ENCODE peak calls at places on chromosomes 6 and 20, in eight cellular contexts. One of them, this sample, is unnamed.

GRCh38 chr6:20661721-20662120 is 127.5 kb downstream of the CDKAL1 start:
- DNase-seq in AG04450: no peak
- DNase-seq in GM12878: no peak
- DNase-seq in aorta: no peak
- DNase-seq in lower lobe of right lung: no peak
- DNase-seq in fibroblast of mammary gland: peak
- DNase-seq in IMR-90: peak
- DNase-seq in cardiac fibroblast: peak
- DNase-seq in this sample: peak

GRCh38 chr6:3227363-3228045 is at the start of gene TUBB2B:
- DNase-seq in cardiac fibroblast: peak
- DNase-seq in lower lobe of right lung: no peak
- DNase-seq in aorta: peak
- DNase-seq in fibroblast of mammary gland: no peak
- DNase-seq in IMR-90: peak
- DNase-seq in AG04450: no peak
- DNase-seq in GM12878: no peak
- DNase-seq in this sample: no peak

GRCh38 chr6:151690768-151691562 is 116.5 kb upstream of the ESR1 start:
- DNase-seq in aorta: no peak
- DNase-seq in fibroblast of mammary gland: peak
- DNase-seq in lower lobe of right lung: no peak
- DNase-seq in AG04450: no peak
- DNase-seq in cardiac fibroblast: peak
- DNase-seq in IMR-90: no peak
- DNase-seq in GM12878: peak
- DNase-seq in this sample: peak

GRCh38 chr20:36543187-36544133 is 2.1 kb downstream of the MYL9 start:
- DNase-seq in fibroblast of mammary gland: peak
- DNase-seq in AG04450: no peak
- DNase-seq in cardiac fibroblast: peak
- DNase-seq in IMR-90: peak
- DNase-seq in lower lobe of right lung: no peak
- DNase-seq in GM12878: no peak
- DNase-seq in aorta: peak
- DNase-seq in this sample: no peak

GRCh38 chr6:38503032-38503784 is 136.5 kb downstream of the BTBD9 start:
- DNase-seq in IMR-90: no peak
- DNase-seq in AG04450: no peak
- DNase-seq in aorta: no peak
- DNase-seq in GM12878: no peak
- DNase-seq in lower lobe of right lung: no peak
- DNase-seq in cardiac fibroblast: no peak
- DNase-seq in fibroblast of mammary gland: no peak
- DNase-seq in this sample: no peak

GRCh38 chr6:4446982-4447381 is 311.6 kb upstream of the ECI2 start:
- DNase-seq in lower lobe of right lung: no peak
- DNase-seq in IMR-90: peak
- DNase-seq in GM12878: no peak
- DNase-seq in AG04450: peak
- DNase-seq in cardiac fibroblast: peak
- DNase-seq in fibroblast of mammary gland: peak
- DNase-seq in aorta: no peak
- DNase-seq in this sample: no peak

GRCh38 chr20:33868042-33868441 is 56.9 kb downstream of the CHMP4B start:
- DNase-seq in aorta: no peak
- DNase-seq in AG04450: no peak
- DNase-seq in fibroblast of mammary gland: no peak
- DNase-seq in IMR-90: no peak
- DNase-seq in cardiac fibroblast: no peak
- DNase-seq in lower lobe of right lung: no peak
- DNase-seq in GM12878: no peak
- DNase-seq in this sample: no peak

GRCh38 chr6:35273822-35274559 is 14.5 kb downstream of the ZNF76 start:
- DNase-seq in IMR-90: peak
- DNase-seq in GM12878: no peak
- DNase-seq in AG04450: no peak
- DNase-seq in aorta: no peak
- DNase-seq in cardiac fibroblast: no peak
- DNase-seq in lower lobe of right lung: no peak
- DNase-seq in fibroblast of mammary gland: peak
- DNase-seq in this sample: no peak

GRCh38 chr6:129607581-129608186 is 102.3 kb downstream of the ARHGAP18 start:
- DNase-seq in IMR-90: peak
- DNase-seq in fibroblast of mammary gland: peak
- DNase-seq in lower lobe of right lung: no peak
- DNase-seq in AG04450: no peak
- DNase-seq in cardiac fibroblast: peak
- DNase-seq in aorta: no peak
- DNase-seq in GM12878: no peak
- DNase-seq in this sample: no peak

GRCh38 chr6:34333858-34334257 is 58.6 kb downstream of the NUDT3 start:
- DNase-seq in aorta: no peak
- DNase-seq in cardiac fibroblast: no peak
- DNase-seq in fibroblast of mammary gland: no peak
- DNase-seq in lower lobe of right lung: no peak
- DNase-seq in IMR-90: no peak
- DNase-seq in GM12878: no peak
- DNase-seq in AG04450: no peak
- DNase-seq in this sample: no peak

GRCh38 chr6:138593100-138593877 is 94.0 kb upstream of the NHSL1 start:
- DNase-seq in GM12878: peak
- DNase-seq in aorta: no peak
- DNase-seq in AG04450: peak
- DNase-seq in lower lobe of right lung: no peak
- DNase-seq in cardiac fibroblast: peak
- DNase-seq in fibroblast of mammary gland: peak
- DNase-seq in IMR-90: peak
- DNase-seq in this sample: peak

GRCh38 chr6:129730477-129731165 is 20.6 kb upstream of the ARHGAP18 start:
- DNase-seq in GM12878: no peak
- DNase-seq in aorta: no peak
- DNase-seq in lower lobe of right lung: no peak
- DNase-seq in IMR-90: no peak
- DNase-seq in fibroblast of mammary gland: peak
- DNase-seq in cardiac fibroblast: peak
- DNase-seq in AG04450: no peak
- DNase-seq in this sample: no peak

GRCh38 chr6:142323377-142323776 is 21.6 kb downstream of the ADGRG6 start:
- DNase-seq in aorta: no peak
- DNase-seq in GM12878: no peak
- DNase-seq in lower lobe of right lung: no peak
- DNase-seq in fibroblast of mammary gland: no peak
- DNase-seq in cardiac fibroblast: no peak
- DNase-seq in IMR-90: no peak
- DNase-seq in AG04450: no peak
- DNase-seq in this sample: no peak

GRCh38 chr6:154383273-154383672 is 26.7 kb upstream of the IPCEF1 start:
- DNase-seq in cardiac fibroblast: no peak
- DNase-seq in fibroblast of mammary gland: no peak
- DNase-seq in aorta: no peak
- DNase-seq in AG04450: no peak
- DNase-seq in IMR-90: no peak
- DNase-seq in GM12878: no peak
- DNase-seq in lower lobe of right lung: no peak
- DNase-seq in this sample: no peak

GRCh38 chr20:3157817-3158216 is 1.8 kb downstream of the FASTKD5 start:
- DNase-seq in GM12878: no peak
- DNase-seq in aorta: peak
- DNase-seq in cardiac fibroblast: no peak
- DNase-seq in IMR-90: no peak
- DNase-seq in AG04450: no peak
- DNase-seq in lower lobe of right lung: no peak
- DNase-seq in fibroblast of mammary gland: no peak
- DNase-seq in this sample: no peak
- H3K4me3 ChIP-seq in GM12878: peak
- H3K4me3 ChIP-seq in aorta: no peak
- H3K4me3 ChIP-seq in cardiac fibroblast: peak
- H3K4me3 ChIP-seq in IMR-90: no peak
- H3K4me3 ChIP-seq in AG04450: no peak
- H3K4me3 ChIP-seq in lower lobe of right lung: peak
- H3K4me3 ChIP-seq in fibroblast of mammary gland: peak
- H3K4me3 ChIP-seq in this sample: no peak

GRCh38 chr6:137490506-137490905 is 3.7 kb downstream of the OLIG3 start:
- DNase-seq in lower lobe of right lung: no peak
- DNase-seq in aorta: no peak
- DNase-seq in AG04450: no peak
- DNase-seq in cardiac fibroblast: no peak
- DNase-seq in IMR-90: no peak
- DNase-seq in fibroblast of mammary gland: no peak
- DNase-seq in GM12878: no peak
- DNase-seq in this sample: no peak

GRCh38 chr6:137488736-137489409 is 5.3 kb downstream of the OLIG3 start:
- DNase-seq in aorta: no peak
- DNase-seq in cardiac fibroblast: no peak
- DNase-seq in fibroblast of mammary gland: no peak
- DNase-seq in GM12878: no peak
- DNase-seq in IMR-90: no peak
- DNase-seq in lower lobe of right lung: peak
- DNase-seq in AG04450: no peak
- DNase-seq in this sample: no peak

GRCh38 chr6:137487947-137488735 is 6.1 kb downstream of the OLIG3 start:
- DNase-seq in cardiac fibroblast: no peak
- DNase-seq in GM12878: no peak
- DNase-seq in lower lobe of right lung: no peak
- DNase-seq in aorta: no peak
- DNase-seq in IMR-90: no peak
- DNase-seq in AG04450: no peak
- DNase-seq in fibroblast of mammary gland: no peak
- DNase-seq in this sample: no peak

GRCh38 chr6:137490961-137491360 is 3.2 kb downstream of the OLIG3 start:
- DNase-seq in GM12878: no peak
- DNase-seq in lower lobe of right lung: no peak
- DNase-seq in fibroblast of mammary gland: no peak
- DNase-seq in IMR-90: no peak
- DNase-seq in AG04450: no peak
- DNase-seq in aorta: no peak
- DNase-seq in cardiac fibroblast: no peak
- DNase-seq in this sample: no peak

DNA sequence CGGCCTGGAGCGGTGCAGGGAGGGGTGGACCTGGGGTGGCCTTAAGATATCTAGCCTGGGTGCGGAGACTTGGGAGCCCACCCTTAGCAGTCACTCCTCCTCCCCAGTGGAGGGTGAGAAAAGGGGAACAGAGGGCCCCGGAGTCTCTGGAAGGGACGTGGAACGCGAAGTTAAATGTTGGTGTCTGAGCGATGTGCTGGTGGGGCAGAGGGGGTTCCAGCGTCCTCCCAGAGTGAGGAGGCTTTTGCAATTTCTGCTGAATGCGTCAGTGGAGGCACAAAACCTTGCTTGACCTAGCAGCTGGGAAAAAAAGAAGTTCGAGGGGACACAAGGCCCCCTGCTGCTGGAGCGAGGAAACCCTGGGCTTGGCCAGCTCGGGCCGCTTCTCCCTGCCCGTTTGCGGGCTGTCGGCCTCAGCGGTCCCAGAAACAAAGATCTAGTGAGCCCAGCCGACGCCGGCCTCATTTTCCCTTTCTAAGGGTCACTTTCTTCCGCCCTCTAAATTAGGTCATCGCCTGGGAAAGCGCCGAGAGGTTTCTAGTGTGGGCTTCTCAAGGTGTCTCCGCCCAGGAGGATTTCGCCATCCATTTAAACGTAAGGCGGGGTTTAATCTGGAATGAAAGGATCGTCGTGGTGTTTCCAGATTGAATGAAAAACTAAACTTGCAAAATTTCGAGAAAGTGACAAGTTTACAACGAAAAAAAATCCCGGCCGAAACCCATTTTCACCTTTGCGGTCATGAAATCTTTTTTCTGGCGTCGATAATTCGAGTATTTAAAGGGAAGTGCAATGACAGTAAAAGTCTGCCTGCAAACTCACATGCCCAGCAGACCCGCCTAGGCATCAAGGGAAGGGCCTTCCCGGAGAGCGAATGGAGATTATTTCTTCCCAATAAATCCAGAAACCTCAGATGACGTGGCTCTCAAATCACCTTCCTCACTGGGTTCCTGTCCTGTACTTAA is 4.5 kb downstream of the OLIG3 start:
- DNase-seq in GM12878: no peak
- DNase-seq in IMR-90: no peak
- DNase-seq in lower lobe of right lung: peak
- DNase-seq in AG04450: no peak
- DNase-seq in cardiac fibroblast: no peak
- DNase-seq in fibroblast of mammary gland: no peak
- DNase-seq in aorta: no peak
- DNase-seq in this sample: no peak
- H3K4me3 ChIP-seq in GM12878: no peak
- H3K4me3 ChIP-seq in IMR-90: no peak
- H3K4me3 ChIP-seq in lower lobe of right lung: peak
- H3K4me3 ChIP-seq in AG04450: no peak
- H3K4me3 ChIP-seq in cardiac fibroblast: no peak
- H3K4me3 ChIP-seq in fibroblast of mammary gland: no peak
- H3K4me3 ChIP-seq in aorta: no peak
- H3K4me3 ChIP-seq in this sample: no peak

DNA sequence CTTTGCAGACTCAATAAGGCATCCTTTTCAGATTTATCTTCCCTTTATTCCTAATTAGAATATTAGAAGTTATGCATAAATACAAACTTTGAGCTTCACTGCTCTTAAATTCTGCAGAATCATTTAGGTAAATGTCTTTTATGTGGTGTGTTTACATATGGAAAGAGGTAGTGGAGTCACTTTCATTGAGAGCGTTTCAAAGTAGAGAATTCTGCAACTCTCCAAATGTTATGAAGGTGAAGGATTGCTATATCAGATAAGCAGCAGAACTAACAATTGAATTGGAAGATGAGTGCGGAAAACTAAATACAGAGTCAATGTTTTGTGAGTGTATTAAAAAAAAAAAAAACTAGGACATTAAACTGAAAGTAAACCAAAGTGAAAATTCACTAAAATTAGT is 19.3 kb upstream of the CCN2 start:
- DNase-seq in GM12878: no peak
- DNase-seq in IMR-90: no peak
- DNase-seq in lower lobe of right lung: no peak
- DNase-seq in cardiac fibroblast: no peak
- DNase-seq in aorta: no peak
- DNase-seq in AG04450: no peak
- DNase-seq in fibroblast of mammary gland: no peak
- DNase-seq in this sample: no peak
- H3K4me3 ChIP-seq in GM12878: no peak
- H3K4me3 ChIP-seq in IMR-90: no peak
- H3K4me3 ChIP-seq in lower lobe of right lung: no peak
- H3K4me3 ChIP-seq in cardiac fibroblast: no peak
- H3K4me3 ChIP-seq in aorta: no peak
- H3K4me3 ChIP-seq in AG04450: no peak
- H3K4me3 ChIP-seq in fibroblast of mammary gland: no peak
- H3K4me3 ChIP-seq in this sample: no peak

DNA sequence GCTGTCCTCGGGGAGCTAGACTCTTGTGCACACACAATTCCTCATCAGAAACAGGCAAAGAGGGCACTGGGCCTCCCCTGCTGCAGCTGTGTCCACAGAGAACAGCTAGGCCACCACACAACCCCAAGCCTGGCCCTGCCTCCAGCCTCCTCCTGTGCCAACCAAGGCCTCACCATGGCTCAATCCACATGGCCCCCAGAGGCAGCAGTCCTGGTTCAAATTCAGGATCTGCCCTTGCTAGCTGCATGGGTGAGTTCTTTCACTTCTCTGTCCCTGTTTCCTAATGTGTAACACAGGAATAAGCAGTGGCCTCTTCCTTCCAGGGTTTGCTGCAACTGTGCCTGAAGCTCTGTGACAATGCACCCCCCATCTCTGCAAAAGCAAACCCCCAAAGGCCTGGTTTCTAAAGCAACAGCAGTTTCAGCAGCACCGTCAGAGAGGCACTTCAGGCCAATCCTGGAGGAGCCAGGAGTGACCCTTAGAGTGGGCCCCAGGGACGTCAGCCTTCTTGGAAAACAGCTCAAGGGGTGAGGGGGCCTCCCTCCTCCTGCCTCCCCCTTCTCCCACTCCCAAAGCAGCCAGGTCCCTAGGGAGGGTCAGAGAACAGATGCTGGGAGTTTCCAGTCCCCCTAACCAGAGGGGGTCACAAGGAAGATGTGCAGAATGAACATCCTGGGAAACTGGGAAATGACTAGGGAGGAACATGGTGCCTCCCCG is 2.2 kb downstream of the ADISSP start:
- DNase-seq in AG04450: no peak
- DNase-seq in IMR-90: no peak
- DNase-seq in GM12878: no peak
- DNase-seq in aorta: no peak
- DNase-seq in fibroblast of mammary gland: no peak
- DNase-seq in cardiac fibroblast: no peak
- DNase-seq in lower lobe of right lung: peak
- DNase-seq in this sample: no peak
- H3K4me3 ChIP-seq in AG04450: no peak
- H3K4me3 ChIP-seq in IMR-90: no peak
- H3K4me3 ChIP-seq in GM12878: no peak
- H3K4me3 ChIP-seq in aorta: no peak
- H3K4me3 ChIP-seq in fibroblast of mammary gland: no peak
- H3K4me3 ChIP-seq in cardiac fibroblast: no peak
- H3K4me3 ChIP-seq in lower lobe of right lung: no peak
- H3K4me3 ChIP-seq in this sample: no peak

This sample was measured in retinal pigment epithelial cell.